ENCODE peak calls at places on chromosomes 6 and 20, in eight cellular contexts. One of them, this sample, is unnamed.
A peak's percentile ranks its signal among the peaks of the same experiment; 100 is the strongest.

GRCh38 chr6:85464260-85464644 is 14.4 kb downstream of the NT5E start:
- DNase-seq in EL: peak; percentile 99
- DNase-seq in NCI-H1092: no peak
- DNase-seq in amygdala: no peak
- DNase-seq in smooth muscle cell of the brain vasculature: peak; percentile 88
- DNase-seq in midbrain: no peak
- DNase-seq in WERI-Rb-1: no peak
- DNase-seq in Calu3: peak; percentile 67
- DNase-seq in this sample: no peak

GRCh38 chr6:7260291-7261029 is 52.5 kb downstream of the SSR1 start:
- DNase-seq in midbrain: no peak
- DNase-seq in EL: no peak
- DNase-seq in smooth muscle cell of the brain vasculature: no peak
- DNase-seq in NCI-H1092: no peak
- DNase-seq in WERI-Rb-1: peak; percentile 40
- DNase-seq in Calu3: no peak
- DNase-seq in amygdala: no peak
- DNase-seq in this sample: no peak

GRCh38 chr6:28982476-28983266 is 22.4 kb downstream of the ZNF311 start:
- DNase-seq in Calu3: peak; percentile 52
- DNase-seq in smooth muscle cell of the brain vasculature: no peak
- DNase-seq in midbrain: peak; percentile 60
- DNase-seq in EL: peak; percentile 74
- DNase-seq in amygdala: no peak
- DNase-seq in NCI-H1092: no peak
- DNase-seq in WERI-Rb-1: peak; percentile 48
- DNase-seq in this sample: peak; percentile 82

GRCh38 chr6:79984261-79984660 is 20.2 kb upstream of the TTK start:
- DNase-seq in EL: no peak
- DNase-seq in smooth muscle cell of the brain vasculature: no peak
- DNase-seq in WERI-Rb-1: peak; percentile 17
- DNase-seq in NCI-H1092: no peak
- DNase-seq in Calu3: peak; percentile 6
- DNase-seq in amygdala: no peak
- DNase-seq in midbrain: no peak
- DNase-seq in this sample: peak; percentile 27

GRCh38 chr6:118968416-118968815 is 33.5 kb upstream of the MCM9 start:
- DNase-seq in smooth muscle cell of the brain vasculature: no peak
- DNase-seq in amygdala: no peak
- DNase-seq in Calu3: no peak
- DNase-seq in EL: peak; percentile 4
- DNase-seq in midbrain: peak; percentile 55
- DNase-seq in WERI-Rb-1: no peak
- DNase-seq in NCI-H1092: no peak
- DNase-seq in this sample: peak; percentile 38

GRCh38 chr6:26045939-26046368 is 41.3 kb upstream of the HFE start:
- DNase-seq in Calu3: no peak
- DNase-seq in midbrain: no peak
- DNase-seq in WERI-Rb-1: no peak
- DNase-seq in EL: no peak
- DNase-seq in amygdala: no peak
- DNase-seq in smooth muscle cell of the brain vasculature: no peak
- DNase-seq in NCI-H1092: no peak
- DNase-seq in this sample: peak; percentile 31

GRCh38 chr6:148747493-148748160 is 797 bp downstream of the UST start:
- DNase-seq in WERI-Rb-1: peak; percentile 35
- DNase-seq in Calu3: peak; percentile 22
- DNase-seq in midbrain: peak; percentile 54
- DNase-seq in smooth muscle cell of the brain vasculature: no peak
- DNase-seq in amygdala: no peak
- DNase-seq in EL: peak; percentile 52
- DNase-seq in NCI-H1092: no peak
- DNase-seq in this sample: no peak

GRCh38 chr6:101266063-101266462 is 127.4 kb upstream of the GRIK2 start:
- DNase-seq in Calu3: no peak
- DNase-seq in NCI-H1092: no peak
- DNase-seq in smooth muscle cell of the brain vasculature: no peak
- DNase-seq in amygdala: no peak
- DNase-seq in EL: no peak
- DNase-seq in WERI-Rb-1: no peak
- DNase-seq in midbrain: no peak
- DNase-seq in this sample: no peak

GRCh38 chr6:27812805-27813626 is 99.2 kb downstream of the OR2B2 start:
- DNase-seq in EL: peak; percentile 7
- DNase-seq in amygdala: no peak
- DNase-seq in NCI-H1092: no peak
- DNase-seq in smooth muscle cell of the brain vasculature: no peak
- DNase-seq in midbrain: no peak
- DNase-seq in WERI-Rb-1: no peak
- DNase-seq in Calu3: no peak
- DNase-seq in this sample: no peak

GRCh38 chr6:170269151-170269872 is 21.6 kb downstream of the DLL1 start:
- DNase-seq in EL: no peak
- DNase-seq in Calu3: no peak
- DNase-seq in NCI-H1092: peak; percentile 98
- DNase-seq in WERI-Rb-1: no peak
- DNase-seq in smooth muscle cell of the brain vasculature: no peak
- DNase-seq in amygdala: no peak
- DNase-seq in midbrain: no peak
- DNase-seq in this sample: no peak

GRCh38 chr6:133609404-133610270 is 279.3 kb upstream of the TCF21 start:
- DNase-seq in Calu3: peak; percentile 77
- DNase-seq in amygdala: no peak
- DNase-seq in smooth muscle cell of the brain vasculature: peak; percentile 56
- DNase-seq in midbrain: no peak
- DNase-seq in EL: peak; percentile 99
- DNase-seq in NCI-H1092: no peak
- DNase-seq in WERI-Rb-1: no peak
- DNase-seq in this sample: no peak

GRCh38 chr6:494394-494793 is 102.8 kb downstream of the IRF4 start:
- DNase-seq in NCI-H1092: no peak
- DNase-seq in midbrain: no peak
- DNase-seq in Calu3: no peak
- DNase-seq in amygdala: no peak
- DNase-seq in EL: no peak
- DNase-seq in WERI-Rb-1: no peak
- DNase-seq in smooth muscle cell of the brain vasculature: no peak
- DNase-seq in this sample: no peak

GRCh38 chr6:82843291-82843885 is 222.3 kb downstream of the UBE3D start:
- DNase-seq in smooth muscle cell of the brain vasculature: no peak
- DNase-seq in Calu3: no peak
- DNase-seq in EL: no peak
- DNase-seq in NCI-H1092: no peak
- DNase-seq in WERI-Rb-1: no peak
- DNase-seq in midbrain: no peak
- DNase-seq in amygdala: no peak
- DNase-seq in this sample: no peak

GRCh38 chr6:11111769-11112437 is 378 bp upstream of the ERVFRD-1 start:
- DNase-seq in EL: no peak
- DNase-seq in WERI-Rb-1: no peak
- DNase-seq in Calu3: no peak
- DNase-seq in smooth muscle cell of the brain vasculature: no peak
- DNase-seq in midbrain: no peak
- DNase-seq in amygdala: no peak
- DNase-seq in NCI-H1092: no peak
- DNase-seq in this sample: no peak

GRCh38 chr6:17679726-17680125 is 27.0 kb downstream of the NUP153 start:
- DNase-seq in WERI-Rb-1: no peak
- DNase-seq in amygdala: no peak
- DNase-seq in NCI-H1092: no peak
- DNase-seq in Calu3: no peak
- DNase-seq in EL: no peak
- DNase-seq in midbrain: no peak
- DNase-seq in smooth muscle cell of the brain vasculature: no peak
- DNase-seq in this sample: no peak

GRCh38 chr20:29741894-29742698 is 1515.4 kb upstream of the DEFB115 start:
- DNase-seq in midbrain: no peak
- DNase-seq in smooth muscle cell of the brain vasculature: no peak
- DNase-seq in WERI-Rb-1: no peak
- DNase-seq in NCI-H1092: no peak
- DNase-seq in amygdala: no peak
- DNase-seq in Calu3: no peak
- DNase-seq in EL: no peak
- DNase-seq in this sample: no peak

GRCh38 chr6:26033942-26034354 is 53.3 kb upstream of the HFE start:
- DNase-seq in EL: no peak
- DNase-seq in midbrain: no peak
- DNase-seq in smooth muscle cell of the brain vasculature: no peak
- DNase-seq in Calu3: no peak
- DNase-seq in amygdala: no peak
- DNase-seq in NCI-H1092: no peak
- DNase-seq in WERI-Rb-1: no peak
- DNase-seq in this sample: peak; percentile 42

GRCh38 chr20:22052025-22052527 is 346.6 kb downstream of the PAX1 start:
- DNase-seq in WERI-Rb-1: no peak
- DNase-seq in amygdala: no peak
- DNase-seq in midbrain: no peak
- DNase-seq in smooth muscle cell of the brain vasculature: no peak
- DNase-seq in Calu3: no peak
- DNase-seq in NCI-H1092: no peak
- DNase-seq in EL: no peak
- DNase-seq in this sample: no peak

GRCh38 chr6:108452725-108453195 is 108.0 kb upstream of the FOXO3 start:
- DNase-seq in midbrain: no peak
- DNase-seq in NCI-H1092: no peak
- DNase-seq in amygdala: no peak
- DNase-seq in WERI-Rb-1: no peak
- DNase-seq in EL: no peak
- DNase-seq in Calu3: no peak
- DNase-seq in smooth muscle cell of the brain vasculature: peak; percentile 82
- DNase-seq in this sample: no peak

GRCh38 chr6:10582774-10583508 is 61.8 kb downstream of the GCNT2 start:
- DNase-seq in EL: no peak
- DNase-seq in amygdala: no peak
- DNase-seq in midbrain: no peak
- DNase-seq in smooth muscle cell of the brain vasculature: no peak
- DNase-seq in WERI-Rb-1: peak; percentile 48
- DNase-seq in NCI-H1092: peak; percentile 71
- DNase-seq in Calu3: no peak
- DNase-seq in this sample: no peak

GRCh38 chr6:67606905-67607828 is 1027.9 kb upstream of the ADGRB3 start:
- DNase-seq in smooth muscle cell of the brain vasculature: peak; percentile 60
- DNase-seq in NCI-H1092: peak; percentile 12
- DNase-seq in WERI-Rb-1: no peak
- DNase-seq in Calu3: no peak
- DNase-seq in EL: no peak
- DNase-seq in amygdala: no peak
- DNase-seq in midbrain: no peak
- DNase-seq in this sample: no peak

GRCh38 chr20:46638367-46639274 is 12.6 kb downstream of the SLC13A3 start:
- DNase-seq in smooth muscle cell of the brain vasculature: no peak
- DNase-seq in Calu3: no peak
- DNase-seq in WERI-Rb-1: no peak
- DNase-seq in NCI-H1092: no peak
- DNase-seq in amygdala: no peak
- DNase-seq in EL: no peak
- DNase-seq in midbrain: peak; percentile 62
- DNase-seq in this sample: no peak

GRCh38 chr6:42441059-42441471 is 10.7 kb downstream of the TRERF1 start:
- DNase-seq in amygdala: no peak
- DNase-seq in EL: no peak
- DNase-seq in smooth muscle cell of the brain vasculature: no peak
- DNase-seq in midbrain: no peak
- DNase-seq in NCI-H1092: no peak
- DNase-seq in Calu3: no peak
- DNase-seq in WERI-Rb-1: peak; percentile 2
- DNase-seq in this sample: no peak

GRCh38 chr20:44056010-44056698 is 130.8 kb downstream of the JPH2 start:
- DNase-seq in WERI-Rb-1: peak; percentile 45
- DNase-seq in midbrain: peak; percentile 67
- DNase-seq in Calu3: peak; percentile 75
- DNase-seq in smooth muscle cell of the brain vasculature: no peak
- DNase-seq in NCI-H1092: no peak
- DNase-seq in amygdala: no peak
- DNase-seq in EL: peak; percentile 23
- DNase-seq in this sample: no peak

GRCh38 chr20:59817406-59817805 is 116.0 kb downstream of the SYCP2 start:
- DNase-seq in amygdala: no peak
- DNase-seq in WERI-Rb-1: no peak
- DNase-seq in smooth muscle cell of the brain vasculature: no peak
- DNase-seq in Calu3: no peak
- DNase-seq in EL: no peak
- DNase-seq in midbrain: no peak
- DNase-seq in NCI-H1092: no peak
- DNase-seq in this sample: no peak

GRCh38 chr6:52975580-52975979 is 19.5 kb downstream of the GSTA4 start:
- DNase-seq in EL: no peak
- DNase-seq in WERI-Rb-1: no peak
- DNase-seq in smooth muscle cell of the brain vasculature: no peak
- DNase-seq in NCI-H1092: no peak
- DNase-seq in midbrain: no peak
- DNase-seq in Calu3: no peak
- DNase-seq in amygdala: no peak
- DNase-seq in this sample: no peak

GRCh38 chr20:16533493-16533892 is 39.8 kb downstream of the KIF16B start:
- DNase-seq in amygdala: no peak
- DNase-seq in NCI-H1092: no peak
- DNase-seq in EL: no peak
- DNase-seq in Calu3: no peak
- DNase-seq in midbrain: no peak
- DNase-seq in smooth muscle cell of the brain vasculature: no peak
- DNase-seq in WERI-Rb-1: no peak
- DNase-seq in this sample: no peak

GRCh38 chr20:51402201-51402600 is 140.3 kb downstream of the NFATC2 start:
- DNase-seq in midbrain: peak; percentile 18
- DNase-seq in amygdala: no peak
- DNase-seq in Calu3: no peak
- DNase-seq in EL: no peak
- DNase-seq in WERI-Rb-1: no peak
- DNase-seq in smooth muscle cell of the brain vasculature: no peak
- DNase-seq in NCI-H1092: no peak
- DNase-seq in this sample: no peak

GRCh38 chr6:27144740-27145079 is 102.8 kb upstream of the PRSS16 start:
- DNase-seq in NCI-H1092: no peak
- DNase-seq in EL: peak; percentile 16
- DNase-seq in WERI-Rb-1: no peak
- DNase-seq in smooth muscle cell of the brain vasculature: no peak
- DNase-seq in Calu3: no peak
- DNase-seq in midbrain: no peak
- DNase-seq in amygdala: no peak
- DNase-seq in this sample: no peak

GRCh38 chr20:6169251-6169650 is 46.4 kb upstream of the FERMT1 start:
- DNase-seq in midbrain: no peak
- DNase-seq in smooth muscle cell of the brain vasculature: no peak
- DNase-seq in amygdala: no peak
- DNase-seq in Calu3: no peak
- DNase-seq in NCI-H1092: no peak
- DNase-seq in EL: peak; percentile 43
- DNase-seq in WERI-Rb-1: no peak
- DNase-seq in this sample: no peak

GRCh38 chr6:32837651-32838113 is 857 bp downstream of the TAP2 start:
- DNase-seq in EL: peak; percentile 36
- DNase-seq in amygdala: no peak
- DNase-seq in midbrain: no peak
- DNase-seq in NCI-H1092: no peak
- DNase-seq in WERI-Rb-1: no peak
- DNase-seq in Calu3: peak; percentile 43
- DNase-seq in smooth muscle cell of the brain vasculature: no peak
- DNase-seq in this sample: peak; percentile 15

This sample was measured in cerebellar cortex.